ENCODE peak calls at places on chromosomes 1 and 21, in five cellular contexts. S is stimulated activated CD4-positive, alpha-beta T cell treated with anti-CD3 and anti-CD28 coated beads, Interleukin-1b, Interleukin-23, amount 100 ng/mL, for 24 hours; B is ELR; Y is left ventricle myocardium inferior; H is upper lobe of left lung. U is an unnamed sample.

GRCh38 chr1:63984257-63984626 is 210.4 kb downstream of the ROR1 start:
- DNase-seq in S (no peak), B (no peak), Y (no peak), H (no peak), U (no peak)

GRCh38 chr21:45281411-45282282 is 6.0 kb downstream of the POFUT2 start:
- DNase-seq in S (no peak), B (no peak), Y (no peak), H (peak), U (no peak)

GRCh38 chr1:180912211-180912800 is 391 bp upstream of the KIAA1614 start:
- DNase-seq in S (no peak), B (peak), Y (no peak), H (no peak), U (no peak)

GRCh38 chr21:26769613-26770188 is 75.5 kb downstream of the ADAMTS1 start:
- DNase-seq in S (no peak), B (peak), Y (no peak), H (no peak), U (no peak)

GRCh38 chr1:2850502-2850901 is 49.0 kb upstream of the TTC34 start:
- DNase-seq in S (no peak), B (no peak), Y (no peak), H (no peak), U (no peak)

GRCh38 chr1:162065016-162065415 is 4.5 kb upstream of the NOS1AP start:
- DNase-seq in S (no peak), B (no peak), Y (no peak), H (no peak), U (no peak)

GRCh38 chr1:153288634-153289275 is 24.0 kb downstream of the PGLYRP3 start:
- DNase-seq in S (no peak), B (peak), Y (no peak), H (peak), U (no peak)

GRCh38 chr1:67853704-67854103 is 20.4 kb upstream of the GNG12 start:
- DNase-seq in S (no peak), B (peak), Y (peak), H (peak), U (peak)

U was measured in non-pigmented ciliary epithelial cell.